ENCODE peak calls at places on chromosomes 6 and 20, in four cellular contexts. M, F, I and Z are unnamed samples.

GRCh38 chr6:152127429-152128165 is 320.1 kb downstream of the ESR1 start:
- DNase-seq in M (no peak), F (no peak), I (no peak), Z (no peak)

GRCh38 chr6:166757226-166758135 is 130.4 kb upstream of the RPS6KA2 start:
- DNase-seq in M (no peak), F (no peak), I (no peak), Z (no peak)

GRCh38 chr6:35737413-35738211 is 780 bp downstream of the ARMC12 start:
- DNase-seq in M (peak), F (peak), I (peak), Z (no peak)

GRCh38 chr6:27073441-27073840 is 174.1 kb upstream of the PRSS16 start:
- DNase-seq in M (no peak), F (no peak), I (no peak), Z (no peak)

GRCh38 chr6:143064996-143065683 is 4.5 kb downstream of the AIG1 start:
- DNase-seq in M (peak), F (no peak), I (peak), Z (no peak)

GRCh38 chr6:157050537-157051280 is 272.6 kb downstream of the TMEM242 start:
- DNase-seq in M (no peak), F (no peak), I (no peak), Z (no peak)

GRCh38 chr6:144365176-144365710 is 80.1 kb downstream of the UTRN start:
- DNase-seq in M (no peak), F (no peak), I (no peak), Z (no peak)

GRCh38 chr6:104969108-104969507 is 12.2 kb downstream of the LIN28B start:
- DNase-seq in M (no peak), F (no peak), I (no peak), Z (no peak)

GRCh38 chr20:55094353-55094861 is 619.0 kb downstream of the DOK5 start:
- DNase-seq in M (peak), F (no peak), I (no peak), Z (no peak)

GRCh38 chr20:24651171-24651972 is 181.9 kb downstream of the SYNDIG1 start:
- DNase-seq in M (no peak), F (no peak), I (no peak), Z (no peak)

GRCh38 chr20:24654425-24654824 is 185.0 kb downstream of the SYNDIG1 start:
- DNase-seq in M (no peak), F (no peak), I (no peak), Z (no peak)

GRCh38 chr20:24650091-24650490 is 180.7 kb downstream of the SYNDIG1 start:
- DNase-seq in M (no peak), F (no peak), I (no peak), Z (no peak)

GRCh38 chr20:24653306-24653705 is 183.9 kb downstream of the SYNDIG1 start:
- DNase-seq in M (no peak), F (no peak), I (no peak), Z (no peak)

GRCh38 chr20:24651973-24652340 is 182.5 kb downstream of the SYNDIG1 start:
- DNase-seq in M (no peak), F (no peak), I (no peak), Z (no peak)
- TF ChIP-seq TCF7L2 in M (no peak), F (no peak), I (no peak), Z (no peak)

GRCh38 chr6:147585256-147585655 is 76.8 kb downstream of the SAMD5 start:
- DNase-seq in M (no peak), F (no peak), I (no peak), Z (no peak)

GRCh38 chr6:147586044-147586443 is 77.6 kb downstream of the SAMD5 start:
- DNase-seq in M (no peak), F (no peak), I (no peak), Z (no peak)
- TF ChIP-seq TCF7L2 in M (no peak), F (no peak), I (no peak), Z (no peak)

GRCh38 chr6:78851156-78851555 is 16.2 kb upstream of the IRAK1BP1 start:
- DNase-seq in M (no peak), F (no peak), I (no peak), Z (no peak)

GRCh38 chr6:78850621-78851020 is 16.7 kb upstream of the IRAK1BP1 start:
- DNase-seq in M (no peak), F (no peak), I (no peak), Z (no peak)

GRCh38 chr6:78854501-78854900 is 12.8 kb upstream of the IRAK1BP1 start:
- DNase-seq in M (no peak), F (no peak), I (no peak), Z (no peak)
- TF ChIP-seq TCF7L2 in M (no peak), F (no peak), I (no peak), Z (no peak)

GRCh38 chr20:14860410-14860814 is 523.0 kb upstream of the FLRT3 start:
- DNase-seq in M (no peak), F (no peak), I (peak), Z (no peak)
- TF ChIP-seq TCF7L2 in M (no peak), F (no peak), I (no peak), Z (peak)

DNA sequence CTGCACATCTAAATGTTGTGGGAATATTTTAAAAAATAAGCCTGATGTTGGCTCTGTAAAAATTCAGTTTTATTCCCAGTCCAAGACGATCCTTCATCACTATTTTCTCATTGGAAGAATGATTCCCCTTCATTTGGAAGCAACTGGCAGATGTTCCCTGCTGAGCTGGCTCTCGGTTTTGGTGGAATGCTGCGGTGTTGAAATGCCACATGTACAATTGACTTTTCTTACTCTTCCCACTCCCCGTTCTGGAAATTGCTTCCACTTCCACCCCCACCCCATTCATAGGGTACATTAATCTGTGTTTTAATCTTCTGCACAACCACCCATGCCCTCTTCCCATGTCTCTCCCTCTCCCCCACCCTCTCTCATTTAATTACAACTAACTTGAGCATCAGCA is 496.4 kb upstream of the MAP3K7 start:
- DNase-seq in M (no peak), F (no peak), I (no peak), Z (no peak)
- TF ChIP-seq TCF7L2 in M (no peak), F (no peak), I (no peak), Z (no peak)

GRCh38 chr6:106037060-106037459 is 49.1 kb upstream of the PRDM1 start:
- DNase-seq in M (no peak), F (no peak), I (no peak), Z (no peak)
- TF ChIP-seq TCF7L2 in M (no peak), F (no peak), I (no peak), Z (no peak)

DNA sequence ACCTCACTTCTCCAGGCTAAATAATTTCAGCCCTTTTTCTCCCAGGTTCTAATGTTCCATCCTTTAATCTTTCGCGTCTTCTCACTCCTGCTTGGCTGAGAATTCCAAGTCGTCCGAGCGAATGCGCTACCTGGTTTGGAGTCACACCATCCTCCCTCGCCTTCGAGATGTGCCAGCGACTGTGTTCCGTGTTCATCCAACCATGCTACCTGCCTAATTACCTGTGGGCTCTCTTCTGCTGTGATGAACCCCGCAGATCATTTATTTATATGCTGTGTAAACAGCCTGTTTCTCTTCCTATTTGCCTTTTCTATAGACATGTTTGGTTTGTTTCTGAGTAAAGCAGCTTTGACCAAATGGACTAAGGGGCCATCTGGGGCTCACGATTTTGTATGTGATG is 83.5 kb upstream of the TMEM181 start:
- DNase-seq in M (no peak), F (no peak), I (no peak), Z (no peak)
- TF ChIP-seq TCF7L2 in M (no peak), F (no peak), I (no peak), Z (no peak)

DNA sequence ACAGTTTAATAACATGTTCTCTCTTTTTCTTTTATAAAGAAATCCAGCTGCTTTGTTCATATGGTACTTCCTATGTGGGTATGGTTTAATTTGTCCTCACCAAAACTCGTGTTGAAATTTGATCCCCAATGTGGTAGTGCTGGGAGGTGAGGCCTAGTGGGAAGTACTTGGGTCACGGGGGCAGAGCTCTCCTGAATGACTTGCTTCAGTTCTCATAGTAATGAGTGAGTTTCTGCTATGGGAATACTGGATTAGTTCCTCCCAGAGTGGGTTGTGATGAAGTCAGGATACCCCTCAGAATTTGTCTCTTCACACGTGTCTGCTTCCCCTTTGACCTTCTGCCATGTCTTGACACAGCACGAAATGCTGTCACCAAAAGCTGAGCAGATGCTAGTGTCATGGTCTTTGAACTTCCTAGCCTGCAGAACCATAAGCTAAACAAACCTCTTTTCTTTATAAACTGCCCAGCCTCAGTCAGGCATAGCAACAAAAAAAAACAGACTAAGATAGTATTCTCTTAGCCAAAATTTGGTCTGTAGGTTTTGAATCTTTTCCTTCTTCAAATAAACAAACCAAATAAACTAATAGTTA is 87.8 kb upstream of the HS3ST5 start:
- DNase-seq in M (no peak), F (no peak), I (peak), Z (no peak)
- TF ChIP-seq TCF7L2 in M (no peak), F (no peak), I (no peak), Z (no peak)